ENCODE peak calls at places on chromosomes 13 and 19, in four cellular contexts. I is fibroblast of the conjunctiva, C is GM04504, D is RPMI7951. J is an unnamed sample.

GRCh38 chr19:57110592-57111328 is 9.0 kb upstream of the USP29 start:
- DNase-seq in I (no peak), C (no peak), D (peak; percentile 18), J (no peak)

GRCh38 chr19:34985249-34986022 is 14.7 kb upstream of the GRAMD1A start:
- DNase-seq in I (no peak), C (peak; percentile 3), D (peak; percentile 34), J (no peak)

GRCh38 chr19:11256189-11256588 is 6.1 kb downstream of the DOCK6 start:
- DNase-seq in I (no peak), C (no peak), D (peak; percentile 50), J (no peak)

GRCh38 chr19:16041571-16042386 is 34.5 kb upstream of the TPM4 start:
- DNase-seq in I (peak; percentile 47), C (peak; percentile 44), D (peak; percentile 61), J (peak; percentile 24)

GRCh38 chr13:29707876-29708543 is 112.5 kb upstream of the SLC7A1 start:
- DNase-seq in I (peak; percentile 23), C (no peak), D (peak; percentile 64), J (peak; percentile 8)

GRCh38 chr13:38166121-38166520 is 183.5 kb upstream of the UFM1 start:
- DNase-seq in I (no peak), C (no peak), D (no peak), J (no peak)

GRCh38 chr13:98325724-98326123 is 148.7 kb upstream of the RNF113B start:
- DNase-seq in I (no peak), C (no peak), D (peak; percentile 9), J (no peak)

GRCh38 chr13:33345842-33346241 is 60.3 kb upstream of the STARD13 start:
- DNase-seq in I (no peak), C (no peak), D (no peak), J (no peak)

J was measured in RCC 7860.